ENCODE peak calls at places on chromosomes 16 and 17, in nine cellular contexts. One of them, this sample, is unnamed.

GRCh38 chr16:82045471-82046178 is 10.6 kb downstream of the HSD17B2 start:
- ATAC-seq in activated naive CD8-positive, alpha-beta T cell treated with anti-CD3 and anti-CD28 coated beads, Interleukin-2, amount 10 ng/mL, durations not matched to agents 7 days and 5 days: no peak
- ATAC-seq in left lung: no peak
- ATAC-seq in natural killer cell: no peak
- ATAC-seq in activated T-cell treated with anti-CD3 and anti-CD28 coated beads, Interleukin-2, amount 50 U/mL, for 72 hours: no peak
- ATAC-seq in Right ventricle myocardium superior: no peak
- ATAC-seq in CD8-positive, alpha-beta T cell: no peak
- ATAC-seq in activated CD8-positive, alpha-beta T cell treated with anti-CD3 and anti-CD28 coated beads, Interleukin-2, amount 10 ng/mL, durations not matched to agents 7 days and 5 days: no peak
- ATAC-seq in memory B cell: no peak
- ATAC-seq in this sample: peak; percentile 60

GRCh38 chr17:30000001-30000754 is 58.7 kb downstream of the EFCAB5 start:
- ATAC-seq in left lung: no peak
- ATAC-seq in activated CD8-positive, alpha-beta T cell treated with anti-CD3 and anti-CD28 coated beads, Interleukin-2, amount 10 ng/mL, durations not matched to agents 7 days and 5 days: no peak
- ATAC-seq in activated naive CD8-positive, alpha-beta T cell treated with anti-CD3 and anti-CD28 coated beads, Interleukin-2, amount 10 ng/mL, durations not matched to agents 7 days and 5 days: no peak
- ATAC-seq in Right ventricle myocardium superior: no peak
- ATAC-seq in natural killer cell: no peak
- ATAC-seq in CD8-positive, alpha-beta T cell: no peak
- ATAC-seq in activated T-cell treated with anti-CD3 and anti-CD28 coated beads, Interleukin-2, amount 50 U/mL, for 72 hours: peak; percentile 49
- ATAC-seq in memory B cell: no peak
- ATAC-seq in this sample: no peak

GRCh38 chr16:80569440-80570105 is 28.8 kb downstream of the DYNLRB2 start:
- ATAC-seq in natural killer cell: peak; percentile 81
- ATAC-seq in left lung: peak; percentile 65
- ATAC-seq in CD8-positive, alpha-beta T cell: peak; percentile 97
- ATAC-seq in Right ventricle myocardium superior: no peak
- ATAC-seq in memory B cell: no peak
- ATAC-seq in activated CD8-positive, alpha-beta T cell treated with anti-CD3 and anti-CD28 coated beads, Interleukin-2, amount 10 ng/mL, durations not matched to agents 7 days and 5 days: peak; percentile 90
- ATAC-seq in activated T-cell treated with anti-CD3 and anti-CD28 coated beads, Interleukin-2, amount 50 U/mL, for 72 hours: peak; percentile 98
- ATAC-seq in activated naive CD8-positive, alpha-beta T cell treated with anti-CD3 and anti-CD28 coated beads, Interleukin-2, amount 10 ng/mL, durations not matched to agents 7 days and 5 days: peak; percentile 96
- ATAC-seq in this sample: peak; percentile 77

GRCh38 chr17:66255527-66255971 is 26.3 kb upstream of the APOH start:
- ATAC-seq in natural killer cell: no peak
- ATAC-seq in memory B cell: no peak
- ATAC-seq in Right ventricle myocardium superior: no peak
- ATAC-seq in left lung: no peak
- ATAC-seq in activated naive CD8-positive, alpha-beta T cell treated with anti-CD3 and anti-CD28 coated beads, Interleukin-2, amount 10 ng/mL, durations not matched to agents 7 days and 5 days: peak; percentile 41
- ATAC-seq in activated T-cell treated with anti-CD3 and anti-CD28 coated beads, Interleukin-2, amount 50 U/mL, for 72 hours: peak; percentile 75
- ATAC-seq in activated CD8-positive, alpha-beta T cell treated with anti-CD3 and anti-CD28 coated beads, Interleukin-2, amount 10 ng/mL, durations not matched to agents 7 days and 5 days: peak; percentile 60
- ATAC-seq in CD8-positive, alpha-beta T cell: peak; percentile 62
- ATAC-seq in this sample: no peak

GRCh38 chr17:21464611-21465021 is 88.5 kb downstream of the KCNJ12 start:
- ATAC-seq in natural killer cell: no peak
- ATAC-seq in left lung: no peak
- ATAC-seq in memory B cell: no peak
- ATAC-seq in activated CD8-positive, alpha-beta T cell treated with anti-CD3 and anti-CD28 coated beads, Interleukin-2, amount 10 ng/mL, durations not matched to agents 7 days and 5 days: no peak
- ATAC-seq in activated naive CD8-positive, alpha-beta T cell treated with anti-CD3 and anti-CD28 coated beads, Interleukin-2, amount 10 ng/mL, durations not matched to agents 7 days and 5 days: no peak
- ATAC-seq in CD8-positive, alpha-beta T cell: no peak
- ATAC-seq in activated T-cell treated with anti-CD3 and anti-CD28 coated beads, Interleukin-2, amount 50 U/mL, for 72 hours: no peak
- ATAC-seq in Right ventricle myocardium superior: no peak
- ATAC-seq in this sample: no peak

GRCh38 chr16:57245472-57246113 is 534 bp downstream of the ARL2BP start:
- ATAC-seq in activated CD8-positive, alpha-beta T cell treated with anti-CD3 and anti-CD28 coated beads, Interleukin-2, amount 10 ng/mL, durations not matched to agents 7 days and 5 days: peak; percentile 30
- ATAC-seq in memory B cell: peak; percentile 7
- ATAC-seq in Right ventricle myocardium superior: peak; percentile 46
- ATAC-seq in left lung: peak; percentile 45
- ATAC-seq in activated naive CD8-positive, alpha-beta T cell treated with anti-CD3 and anti-CD28 coated beads, Interleukin-2, amount 10 ng/mL, durations not matched to agents 7 days and 5 days: peak; percentile 34
- ATAC-seq in natural killer cell: no peak
- ATAC-seq in CD8-positive, alpha-beta T cell: peak; percentile 8
- ATAC-seq in activated T-cell treated with anti-CD3 and anti-CD28 coated beads, Interleukin-2, amount 50 U/mL, for 72 hours: peak; percentile 32
- ATAC-seq in this sample: peak; percentile 45

GRCh38 chr17:82227629-82228277 is 1.1 kb upstream of the SLC16A3 start:
- ATAC-seq in activated naive CD8-positive, alpha-beta T cell treated with anti-CD3 and anti-CD28 coated beads, Interleukin-2, amount 10 ng/mL, durations not matched to agents 7 days and 5 days: no peak
- ATAC-seq in left lung: no peak
- ATAC-seq in memory B cell: no peak
- ATAC-seq in activated CD8-positive, alpha-beta T cell treated with anti-CD3 and anti-CD28 coated beads, Interleukin-2, amount 10 ng/mL, durations not matched to agents 7 days and 5 days: no peak
- ATAC-seq in Right ventricle myocardium superior: no peak
- ATAC-seq in CD8-positive, alpha-beta T cell: no peak
- ATAC-seq in activated T-cell treated with anti-CD3 and anti-CD28 coated beads, Interleukin-2, amount 50 U/mL, for 72 hours: no peak
- ATAC-seq in natural killer cell: no peak
- ATAC-seq in this sample: no peak

GRCh38 chr16:49023095-49023494 is 258.5 kb downstream of the CBLN1 start:
- ATAC-seq in left lung: no peak
- ATAC-seq in CD8-positive, alpha-beta T cell: no peak
- ATAC-seq in Right ventricle myocardium superior: no peak
- ATAC-seq in memory B cell: no peak
- ATAC-seq in activated naive CD8-positive, alpha-beta T cell treated with anti-CD3 and anti-CD28 coated beads, Interleukin-2, amount 10 ng/mL, durations not matched to agents 7 days and 5 days: no peak
- ATAC-seq in activated CD8-positive, alpha-beta T cell treated with anti-CD3 and anti-CD28 coated beads, Interleukin-2, amount 10 ng/mL, durations not matched to agents 7 days and 5 days: no peak
- ATAC-seq in natural killer cell: no peak
- ATAC-seq in activated T-cell treated with anti-CD3 and anti-CD28 coated beads, Interleukin-2, amount 50 U/mL, for 72 hours: no peak
- ATAC-seq in this sample: peak; percentile 78

GRCh38 chr16:27253526-27253930 is 15.0 kb downstream of the NSMCE1 start:
- ATAC-seq in natural killer cell: no peak
- ATAC-seq in memory B cell: no peak
- ATAC-seq in left lung: peak; percentile 91
- ATAC-seq in Right ventricle myocardium superior: no peak
- ATAC-seq in activated CD8-positive, alpha-beta T cell treated with anti-CD3 and anti-CD28 coated beads, Interleukin-2, amount 10 ng/mL, durations not matched to agents 7 days and 5 days: peak; percentile 61
- ATAC-seq in CD8-positive, alpha-beta T cell: no peak
- ATAC-seq in activated T-cell treated with anti-CD3 and anti-CD28 coated beads, Interleukin-2, amount 50 U/mL, for 72 hours: peak; percentile 70
- ATAC-seq in activated naive CD8-positive, alpha-beta T cell treated with anti-CD3 and anti-CD28 coated beads, Interleukin-2, amount 10 ng/mL, durations not matched to agents 7 days and 5 days: peak; percentile 32
- ATAC-seq in this sample: peak; percentile 77

GRCh38 chr17:12070561-12070960 is 49.9 kb downstream of the MAP2K4 start:
- ATAC-seq in CD8-positive, alpha-beta T cell: no peak
- ATAC-seq in left lung: no peak
- ATAC-seq in activated naive CD8-positive, alpha-beta T cell treated with anti-CD3 and anti-CD28 coated beads, Interleukin-2, amount 10 ng/mL, durations not matched to agents 7 days and 5 days: no peak
- ATAC-seq in Right ventricle myocardium superior: no peak
- ATAC-seq in memory B cell: no peak
- ATAC-seq in natural killer cell: no peak
- ATAC-seq in activated T-cell treated with anti-CD3 and anti-CD28 coated beads, Interleukin-2, amount 50 U/mL, for 72 hours: no peak
- ATAC-seq in activated CD8-positive, alpha-beta T cell treated with anti-CD3 and anti-CD28 coated beads, Interleukin-2, amount 10 ng/mL, durations not matched to agents 7 days and 5 days: no peak
- ATAC-seq in this sample: no peak

GRCh38 chr17:50270430-50271172 is 3.7 kb upstream of the TMEM92 start:
- ATAC-seq in activated naive CD8-positive, alpha-beta T cell treated with anti-CD3 and anti-CD28 coated beads, Interleukin-2, amount 10 ng/mL, durations not matched to agents 7 days and 5 days: peak; percentile 8
- ATAC-seq in Right ventricle myocardium superior: peak; percentile 46
- ATAC-seq in memory B cell: peak; percentile 10
- ATAC-seq in left lung: peak; percentile 66
- ATAC-seq in CD8-positive, alpha-beta T cell: no peak
- ATAC-seq in activated T-cell treated with anti-CD3 and anti-CD28 coated beads, Interleukin-2, amount 50 U/mL, for 72 hours: peak; percentile 32
- ATAC-seq in natural killer cell: peak; percentile 9
- ATAC-seq in activated CD8-positive, alpha-beta T cell treated with anti-CD3 and anti-CD28 coated beads, Interleukin-2, amount 10 ng/mL, durations not matched to agents 7 days and 5 days: peak; percentile 19
- ATAC-seq in this sample: peak; percentile 11

GRCh38 chr16:57044931-57045693 is 47.3 kb upstream of the CPNE2 start:
- ATAC-seq in left lung: no peak
- ATAC-seq in natural killer cell: no peak
- ATAC-seq in activated T-cell treated with anti-CD3 and anti-CD28 coated beads, Interleukin-2, amount 50 U/mL, for 72 hours: no peak
- ATAC-seq in activated CD8-positive, alpha-beta T cell treated with anti-CD3 and anti-CD28 coated beads, Interleukin-2, amount 10 ng/mL, durations not matched to agents 7 days and 5 days: no peak
- ATAC-seq in CD8-positive, alpha-beta T cell: no peak
- ATAC-seq in memory B cell: no peak
- ATAC-seq in activated naive CD8-positive, alpha-beta T cell treated with anti-CD3 and anti-CD28 coated beads, Interleukin-2, amount 10 ng/mL, durations not matched to agents 7 days and 5 days: no peak
- ATAC-seq in Right ventricle myocardium superior: no peak
- ATAC-seq in this sample: no peak

GRCh38 chr16:65406933-65407332 is 285.1 kb upstream of the CDH11 start:
- ATAC-seq in memory B cell: no peak
- ATAC-seq in Right ventricle myocardium superior: no peak
- ATAC-seq in natural killer cell: no peak
- ATAC-seq in left lung: no peak
- ATAC-seq in activated T-cell treated with anti-CD3 and anti-CD28 coated beads, Interleukin-2, amount 50 U/mL, for 72 hours: no peak
- ATAC-seq in activated CD8-positive, alpha-beta T cell treated with anti-CD3 and anti-CD28 coated beads, Interleukin-2, amount 10 ng/mL, durations not matched to agents 7 days and 5 days: no peak
- ATAC-seq in activated naive CD8-positive, alpha-beta T cell treated with anti-CD3 and anti-CD28 coated beads, Interleukin-2, amount 10 ng/mL, durations not matched to agents 7 days and 5 days: no peak
- ATAC-seq in CD8-positive, alpha-beta T cell: no peak
- ATAC-seq in this sample: no peak

GRCh38 chr16:77600555-77600954 is 121.8 kb upstream of the NUDT7 start:
- ATAC-seq in Right ventricle myocardium superior: no peak
- ATAC-seq in CD8-positive, alpha-beta T cell: no peak
- ATAC-seq in activated T-cell treated with anti-CD3 and anti-CD28 coated beads, Interleukin-2, amount 50 U/mL, for 72 hours: no peak
- ATAC-seq in natural killer cell: no peak
- ATAC-seq in activated naive CD8-positive, alpha-beta T cell treated with anti-CD3 and anti-CD28 coated beads, Interleukin-2, amount 10 ng/mL, durations not matched to agents 7 days and 5 days: no peak
- ATAC-seq in left lung: no peak
- ATAC-seq in activated CD8-positive, alpha-beta T cell treated with anti-CD3 and anti-CD28 coated beads, Interleukin-2, amount 10 ng/mL, durations not matched to agents 7 days and 5 days: no peak
- ATAC-seq in memory B cell: no peak
- ATAC-seq in this sample: no peak

GRCh38 chr17:48244814-48245213 is 137.2 kb downstream of the SNX11 start:
- ATAC-seq in left lung: no peak
- ATAC-seq in activated T-cell treated with anti-CD3 and anti-CD28 coated beads, Interleukin-2, amount 50 U/mL, for 72 hours: no peak
- ATAC-seq in CD8-positive, alpha-beta T cell: no peak
- ATAC-seq in Right ventricle myocardium superior: no peak
- ATAC-seq in activated CD8-positive, alpha-beta T cell treated with anti-CD3 and anti-CD28 coated beads, Interleukin-2, amount 10 ng/mL, durations not matched to agents 7 days and 5 days: no peak
- ATAC-seq in natural killer cell: no peak
- ATAC-seq in activated naive CD8-positive, alpha-beta T cell treated with anti-CD3 and anti-CD28 coated beads, Interleukin-2, amount 10 ng/mL, durations not matched to agents 7 days and 5 days: no peak
- ATAC-seq in memory B cell: no peak
- ATAC-seq in this sample: no peak

GRCh38 chr16:88848557-88848956 is 8.2 kb downstream of the GALNS start:
- ATAC-seq in Right ventricle myocardium superior: no peak
- ATAC-seq in activated CD8-positive, alpha-beta T cell treated with anti-CD3 and anti-CD28 coated beads, Interleukin-2, amount 10 ng/mL, durations not matched to agents 7 days and 5 days: no peak
- ATAC-seq in CD8-positive, alpha-beta T cell: no peak
- ATAC-seq in memory B cell: no peak
- ATAC-seq in left lung: no peak
- ATAC-seq in natural killer cell: no peak
- ATAC-seq in activated naive CD8-positive, alpha-beta T cell treated with anti-CD3 and anti-CD28 coated beads, Interleukin-2, amount 10 ng/mL, durations not matched to agents 7 days and 5 days: no peak
- ATAC-seq in activated T-cell treated with anti-CD3 and anti-CD28 coated beads, Interleukin-2, amount 50 U/mL, for 72 hours: no peak
- ATAC-seq in this sample: no peak

GRCh38 chr17:72237223-72237622 is 116.4 kb downstream of the SOX9 start:
- ATAC-seq in memory B cell: no peak
- ATAC-seq in natural killer cell: no peak
- ATAC-seq in left lung: no peak
- ATAC-seq in Right ventricle myocardium superior: no peak
- ATAC-seq in activated CD8-positive, alpha-beta T cell treated with anti-CD3 and anti-CD28 coated beads, Interleukin-2, amount 10 ng/mL, durations not matched to agents 7 days and 5 days: no peak
- ATAC-seq in activated T-cell treated with anti-CD3 and anti-CD28 coated beads, Interleukin-2, amount 50 U/mL, for 72 hours: no peak
- ATAC-seq in activated naive CD8-positive, alpha-beta T cell treated with anti-CD3 and anti-CD28 coated beads, Interleukin-2, amount 10 ng/mL, durations not matched to agents 7 days and 5 days: no peak
- ATAC-seq in CD8-positive, alpha-beta T cell: no peak
- ATAC-seq in this sample: no peak

This sample was measured in esophagus mucosa.